ENCODE peak calls at places on chromosomes 13 and 19, in seven cellular contexts. A is uterus, J is SW480, S is EL, B is AG20443, W is NCI-H2227 treated with DMSO at 0.1 percent for 48 hours, Z is left ventricle myocardium superior. F is an unnamed sample.

GRCh38 chr19:926595-927043 is 784 bp downstream of the ARID3A start:
- DNase-seq in A (no peak), J (no peak), S (peak), B (no peak), W (no peak), Z (peak), F (no peak)

GRCh38 chr13:114070098-114070799 is 62.2 kb downstream of the RASA3 start:
- DNase-seq in A (peak), J (no peak), S (no peak), B (no peak), W (no peak), Z (no peak), F (no peak)

GRCh38 chr13:40059540-40060232 is 404.2 kb downstream of the COG6 start:
- DNase-seq in A (no peak), J (no peak), S (no peak), B (no peak), W (no peak), Z (no peak), F (no peak)

GRCh38 chr13:30337061-30337601 is 29.8 kb upstream of the KATNAL1 start:
- DNase-seq in A (no peak), J (no peak), S (no peak), B (no peak), W (no peak), Z (no peak), F (no peak)

GRCh38 chr19:48784527-48784926 is 26.3 kb downstream of the BCAT2 start:
- DNase-seq in A (no peak), J (no peak), S (no peak), B (no peak), W (no peak), Z (no peak), F (no peak)

GRCh38 chr19:45817725-45818301 is 2.7 kb upstream of the RSPH6A start:
- DNase-seq in A (no peak), J (no peak), S (peak), B (no peak), W (no peak), Z (no peak), F (no peak)

GRCh38 chr13:29679357-29680050 is 84.0 kb upstream of the SLC7A1 start:
- DNase-seq in A (peak), J (no peak), S (no peak), B (no peak), W (no peak), Z (peak), F (no peak)

GRCh38 chr19:14459703-14460102 is 15.5 kb downstream of the PTGER1 start:
- DNase-seq in A (no peak), J (no peak), S (no peak), B (no peak), W (no peak), Z (peak), F (no peak)

GRCh38 chr13:28333204-28333900 is 161.6 kb downstream of the FLT1 start:
- DNase-seq in A (no peak), J (no peak), S (no peak), B (no peak), W (no peak), Z (no peak), F (no peak)

GRCh38 chr19:29311391-29311790 is 98.4 kb upstream of the UQCRFS1 start:
- DNase-seq in A (no peak), J (no peak), S (no peak), B (no peak), W (peak), Z (no peak), F (no peak)

GRCh38 chr13:61410669-61411297 is 4.9 kb downstream of the PCDH20 start:
- DNase-seq in A (no peak), J (peak), S (no peak), B (peak), W (peak), Z (no peak), F (no peak)

GRCh38 chr19:15456871-15457700 is 7.3 kb downstream of the RASAL3 start:
- DNase-seq in A (no peak), J (no peak), S (no peak), B (no peak), W (no peak), Z (no peak), F (peak)

GRCh38 chr19:50331187-50332013 is 2.2 kb upstream of the KCNC3 start:
- DNase-seq in A (no peak), J (peak), S (no peak), B (peak), W (no peak), Z (no peak), F (no peak)

GRCh38 chr13:110628477-110628793 is 13.1 kb downstream of the NAXD start:
- DNase-seq in A (peak), J (no peak), S (no peak), B (no peak), W (no peak), Z (no peak), F (no peak)

F was measured in ureter.